ENCODE peak calls at places on chromosome 1, in six cellular contexts. P is PC-3, B is colonic mucosa, Q is A549, G is RWPE1, J is GM23338. C is an unnamed sample.

GRCh38 chr1:236214761-236215160 is 67.0 kb downstream of the ERO1B start:
- DNase-seq in J (no peak), P (no peak), G (no peak), B (no peak), Q (no peak), C (no peak)

GRCh38 chr1:204791453-204792366 is 79.0 kb upstream of the NFASC start:
- DNase-seq in G (peak), J (peak), B (peak), Q (peak), P (peak), C (no peak)

GRCh38 chr1:7232441-7232840 is 447.2 kb downstream of the CAMTA1 start:
- DNase-seq in G (no peak), J (no peak), B (no peak), Q (no peak), P (no peak), C (no peak)

GRCh38 chr1:6962956-6963915 is 178.0 kb downstream of the CAMTA1 start:
- DNase-seq in P (peak), Q (no peak), B (peak), G (peak), J (peak), C (no peak)

GRCh38 chr1:221855156-221855555 is 113.3 kb upstream of the DUSP10 start:
- DNase-seq in Q (no peak), B (no peak), G (no peak), P (no peak), J (no peak), C (no peak)

GRCh38 chr1:75745276-75745675 is 20.8 kb downstream of the ACADM start:
- DNase-seq in J (no peak), Q (no peak), G (no peak), B (no peak), P (no peak), C (peak)

GRCh38 chr1:24735619-24736375 is 9.4 kb upstream of the CLIC4 start:
- DNase-seq in Q (no peak), G (no peak), B (no peak), P (no peak), J (peak), C (no peak)

GRCh38 chr1:167564592-167564991 is 11.0 kb upstream of the CREG1 start:
- DNase-seq in P (peak), B (no peak), J (peak), G (no peak), Q (peak), C (no peak)

GRCh38 chr1:110746644-110747259 is 72.0 kb upstream of the KCNA3 start:
- DNase-seq in B (peak), P (peak), Q (peak), G (peak), J (peak), C (no peak)

GRCh38 chr1:35768350-35769187 is 1.2 kb downstream of the CLSPN start:
- DNase-seq in P (no peak), G (no peak), B (no peak), Q (peak), J (peak), C (no peak)

GRCh38 chr1:53672243-53672642 is 66.7 kb downstream of the GLIS1 start:
- DNase-seq in P (no peak), G (no peak), Q (no peak), J (no peak), B (no peak), C (no peak)

GRCh38 chr1:117695796-117696505 is 90.1 kb downstream of the TENT5C start:
- DNase-seq in G (no peak), P (peak), J (peak), B (no peak), Q (peak), C (no peak)

GRCh38 chr1:53731779-53732305 is 7.1 kb downstream of the GLIS1 start:
- DNase-seq in G (no peak), P (peak), J (no peak), Q (no peak), B (no peak), C (no peak)

GRCh38 chr1:59146651-59147358 is 150.1 kb upstream of the FGGY start:
- DNase-seq in P (peak), B (peak), G (no peak), J (peak), Q (peak), C (no peak)

GRCh38 chr1:223837206-223837605 is 8.5 kb downstream of the TP53BP2 start:
- DNase-seq in B (no peak), J (no peak), Q (no peak), P (no peak), G (no peak), C (no peak)

GRCh38 chr1:216794541-216795055 is 71.4 kb upstream of the ESRRG start:
- DNase-seq in G (no peak), P (no peak), J (no peak), B (no peak), Q (no peak), C (no peak)

GRCh38 chr1:224809613-224810012 is 119.9 kb upstream of the DNAH14 start:
- DNase-seq in Q (no peak), J (no peak), G (no peak), P (no peak), B (no peak), C (no peak)

GRCh38 chr1:226643167-226643566 is 94.6 kb downstream of the STUM start:
- DNase-seq in J (no peak), Q (no peak), G (peak), P (peak), B (no peak), C (no peak)

GRCh38 chr1:205505791-205506190 is 1.3 kb downstream of the CDK18 start:
- DNase-seq in G (peak), P (peak), B (peak), Q (no peak), J (no peak), C (no peak)

GRCh38 chr1:207654320-207654719 is 9.4 kb downstream of the CR1L start:
- DNase-seq in P (peak), Q (peak), B (no peak), J (peak), G (no peak), C (no peak)

GRCh38 chr1:164794310-164794709 is 235.3 kb downstream of the PBX1 start:
- DNase-seq in P (peak), B (no peak), J (no peak), G (peak), Q (peak), C (no peak)

GRCh38 chr1:41803656-41804055 is 115.1 kb downstream of the HIVEP3 start:
- DNase-seq in Q (no peak), P (peak), J (no peak), G (peak), B (no peak), C (no peak)

GRCh38 chr1:41542196-41542955 is 57.9 kb upstream of the EDN2 start:
- DNase-seq in Q (no peak), B (no peak), P (no peak), G (no peak), J (no peak), C (no peak)

GRCh38 chr1:44655609-44656008 is 18.7 kb downstream of the TMEM53 start:
- DNase-seq in B (no peak), Q (peak), J (peak), G (no peak), P (peak), C (no peak)

GRCh38 chr1:12184008-12184681 is 17.4 kb downstream of the TNFRSF1B start:
- DNase-seq in J (no peak), G (no peak), P (no peak), B (peak), Q (no peak), C (no peak)
- H3K27ac ChIP-seq in J (no peak), G (no peak), P (no peak), B (peak), Q (no peak), C (no peak)

DNA sequence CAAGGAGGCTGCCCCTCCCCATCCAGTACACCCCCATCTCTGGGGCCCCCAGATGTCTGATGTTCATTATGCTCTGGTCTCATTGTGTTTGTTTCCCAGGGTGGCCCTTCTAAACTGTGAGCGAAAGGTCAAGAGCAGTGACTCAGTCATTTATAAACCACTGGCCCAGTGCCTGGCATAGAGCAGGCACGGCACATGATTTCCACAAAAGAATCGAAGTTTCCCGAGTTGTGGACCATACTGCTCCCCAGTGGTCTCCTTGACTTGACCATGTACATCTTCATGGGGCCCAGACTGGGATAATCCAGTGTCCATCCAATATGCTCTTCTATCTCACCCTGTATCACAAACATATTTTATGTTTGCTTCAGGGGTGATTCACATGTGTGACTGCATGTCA is 153.3 kb downstream of the NR5A2 start:
- DNase-seq in G (peak), J (no peak), B (peak), Q (peak), P (peak), C (no peak)
- H3K27ac ChIP-seq in G (no peak), J (no peak), B (no peak), Q (peak), P (peak), C (peak)

GRCh38 chr1:26498894-26499293 is 26.7 kb downstream of the HMGN2 start:
- DNase-seq in B (no peak), G (no peak), Q (no peak), P (no peak), J (no peak), C (no peak)

GRCh38 chr1:26496881-26497280 is 24.6 kb downstream of the HMGN2 start:
- DNase-seq in G (no peak), B (no peak), Q (no peak), J (no peak), P (no peak), C (no peak)

GRCh38 chr1:26500488-26501175 is 28.4 kb downstream of the HMGN2 start:
- DNase-seq in J (peak), P (peak), Q (peak), G (peak), B (peak), C (no peak)
- H3K27ac ChIP-seq in J (peak), P (peak), Q (peak), G (peak), B (peak), C (peak)

GRCh38 chr1:112626887-112627286 is 7.3 kb downstream of the CAPZA1 start:
- DNase-seq in B (no peak), P (no peak), G (no peak), Q (no peak), J (no peak), C (no peak)
- H3K27ac ChIP-seq in B (no peak), P (no peak), G (peak), Q (no peak), J (no peak), C (peak)

DNA sequence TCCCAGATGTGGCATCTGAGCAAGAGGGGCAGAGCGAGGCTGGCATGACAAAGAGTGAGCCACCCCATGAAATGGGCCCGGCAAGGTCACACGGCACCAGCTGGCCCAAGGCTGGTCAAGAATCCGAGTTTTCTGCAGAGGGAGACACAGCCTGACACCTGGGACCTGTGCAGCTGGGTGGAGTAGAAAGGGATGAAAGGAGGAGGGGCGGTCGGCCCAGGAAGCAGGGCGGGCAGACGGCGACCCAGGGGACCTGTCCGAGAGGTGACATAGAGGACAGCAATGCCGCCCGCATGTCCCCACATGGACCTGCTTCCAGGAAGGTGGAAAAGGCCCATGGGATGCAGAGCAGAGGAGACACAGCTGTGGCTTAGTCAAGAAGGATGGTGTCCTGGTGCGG is 137.7 kb downstream of the PRDM16 start:
- DNase-seq in Q (no peak), J (no peak), B (no peak), P (no peak), G (no peak), C (no peak)
- H3K27ac ChIP-seq in Q (no peak), J (no peak), B (no peak), P (no peak), G (no peak), C (no peak)